ENCODE peak calls at places on chromosomes 16 and 17, in five cellular contexts. One of them, this sample, is unnamed.

GRCh38 chr17:10879110-10879509 is 41.2 kb upstream of the PIRT start:
- DNase-seq in BJ: no peak
- DNase-seq in pons: peak; percentile 72
- DNase-seq in thoracic aorta: no peak
- DNase-seq in activated T-cell treated with anti-CD3 and anti-CD28 coated beads, Interleukin-2, amount 50 U/mL, for 48 hours: no peak
- DNase-seq in this sample: no peak

GRCh38 chr16:89355036-89355435 is 135.3 kb downstream of the ANKRD11 start:
- DNase-seq in BJ: no peak
- DNase-seq in pons: no peak
- DNase-seq in thoracic aorta: no peak
- DNase-seq in activated T-cell treated with anti-CD3 and anti-CD28 coated beads, Interleukin-2, amount 50 U/mL, for 48 hours: no peak
- DNase-seq in this sample: no peak

GRCh38 chr16:460787-461186 is 35.3 kb downstream of the RAB11FIP3 start:
- DNase-seq in BJ: no peak
- DNase-seq in pons: no peak
- DNase-seq in thoracic aorta: no peak
- DNase-seq in activated T-cell treated with anti-CD3 and anti-CD28 coated beads, Interleukin-2, amount 50 U/mL, for 48 hours: no peak
- DNase-seq in this sample: no peak

GRCh38 chr17:74527756-74528155 is 3.5 kb downstream of the CD300LB start:
- DNase-seq in BJ: no peak
- DNase-seq in pons: no peak
- DNase-seq in thoracic aorta: no peak
- DNase-seq in activated T-cell treated with anti-CD3 and anti-CD28 coated beads, Interleukin-2, amount 50 U/mL, for 48 hours: no peak
- DNase-seq in this sample: no peak

GRCh38 chr16:80619824-80620223 is 79.0 kb downstream of the DYNLRB2 start:
- DNase-seq in BJ: no peak
- DNase-seq in pons: no peak
- DNase-seq in thoracic aorta: no peak
- DNase-seq in activated T-cell treated with anti-CD3 and anti-CD28 coated beads, Interleukin-2, amount 50 U/mL, for 48 hours: no peak
- DNase-seq in this sample: no peak

GRCh38 chr17:40553694-40554534 is 11.4 kb downstream of the CCR7 start:
- DNase-seq in BJ: peak; percentile 51
- DNase-seq in pons: peak; percentile 92
- DNase-seq in thoracic aorta: no peak
- DNase-seq in activated T-cell treated with anti-CD3 and anti-CD28 coated beads, Interleukin-2, amount 50 U/mL, for 48 hours: peak; percentile 62
- DNase-seq in this sample: peak; percentile 49

GRCh38 chr17:81995463-81996231 is 18.2 kb downstream of the ASPSCR1 start:
- DNase-seq in BJ: no peak
- DNase-seq in pons: no peak
- DNase-seq in thoracic aorta: no peak
- DNase-seq in activated T-cell treated with anti-CD3 and anti-CD28 coated beads, Interleukin-2, amount 50 U/mL, for 48 hours: no peak
- DNase-seq in this sample: no peak

GRCh38 chr17:83070800-83071341 is 8.5 kb upstream of the METRNL start:
- DNase-seq in BJ: no peak
- DNase-seq in pons: no peak
- DNase-seq in thoracic aorta: no peak
- DNase-seq in activated T-cell treated with anti-CD3 and anti-CD28 coated beads, Interleukin-2, amount 50 U/mL, for 48 hours: no peak
- DNase-seq in this sample: no peak

GRCh38 chr16:14369734-14370598 is 260.1 kb downstream of the PARN start:
- DNase-seq in BJ: no peak
- DNase-seq in pons: no peak
- DNase-seq in thoracic aorta: no peak
- DNase-seq in activated T-cell treated with anti-CD3 and anti-CD28 coated beads, Interleukin-2, amount 50 U/mL, for 48 hours: no peak
- DNase-seq in this sample: no peak

GRCh38 chr16:11639925-11640899 is 28.0 kb upstream of the SNN start:
- DNase-seq in BJ: peak; percentile 99
- DNase-seq in pons: peak; percentile 86
- DNase-seq in thoracic aorta: peak; percentile 67
- DNase-seq in activated T-cell treated with anti-CD3 and anti-CD28 coated beads, Interleukin-2, amount 50 U/mL, for 48 hours: no peak
- DNase-seq in this sample: no peak

GRCh38 chr16:13519871-13520270 is 400.1 kb upstream of the ERCC4 start:
- DNase-seq in BJ: no peak
- DNase-seq in pons: no peak
- DNase-seq in thoracic aorta: no peak
- DNase-seq in activated T-cell treated with anti-CD3 and anti-CD28 coated beads, Interleukin-2, amount 50 U/mL, for 48 hours: no peak
- DNase-seq in this sample: no peak

GRCh38 chr16:74682556-74682955 is 15.9 kb upstream of the RFWD3 start:
- DNase-seq in BJ: no peak
- DNase-seq in pons: no peak
- DNase-seq in thoracic aorta: no peak
- DNase-seq in activated T-cell treated with anti-CD3 and anti-CD28 coated beads, Interleukin-2, amount 50 U/mL, for 48 hours: no peak
- DNase-seq in this sample: no peak

GRCh38 chr16:85176541-85177447 is 64.5 kb upstream of the CIBAR2 start:
- DNase-seq in BJ: no peak
- DNase-seq in pons: no peak
- DNase-seq in thoracic aorta: no peak
- DNase-seq in activated T-cell treated with anti-CD3 and anti-CD28 coated beads, Interleukin-2, amount 50 U/mL, for 48 hours: no peak
- DNase-seq in this sample: no peak

GRCh38 chr17:73304438-73304837 is 7.4 kb downstream of the CDC42EP4 start:
- DNase-seq in BJ: no peak
- DNase-seq in pons: no peak
- DNase-seq in thoracic aorta: no peak
- DNase-seq in activated T-cell treated with anti-CD3 and anti-CD28 coated beads, Interleukin-2, amount 50 U/mL, for 48 hours: no peak
- DNase-seq in this sample: no peak

GRCh38 chr16:83720213-83720612 is 87.6 kb upstream of the HSBP1 start:
- DNase-seq in BJ: no peak
- DNase-seq in pons: no peak
- DNase-seq in thoracic aorta: no peak
- DNase-seq in activated T-cell treated with anti-CD3 and anti-CD28 coated beads, Interleukin-2, amount 50 U/mL, for 48 hours: no peak
- DNase-seq in this sample: no peak

GRCh38 chr16:73956592-73957495 is 339.8 kb upstream of the PSMD7 start:
- DNase-seq in BJ: peak; percentile 9
- DNase-seq in pons: peak; percentile 59
- DNase-seq in thoracic aorta: no peak
- DNase-seq in activated T-cell treated with anti-CD3 and anti-CD28 coated beads, Interleukin-2, amount 50 U/mL, for 48 hours: peak; percentile 45
- DNase-seq in this sample: peak; percentile 48

GRCh38 chr16:68091604-68092261 is 6.6 kb downstream of the NFATC3 start:
- DNase-seq in BJ: peak; percentile 31
- DNase-seq in pons: no peak
- DNase-seq in thoracic aorta: no peak
- DNase-seq in activated T-cell treated with anti-CD3 and anti-CD28 coated beads, Interleukin-2, amount 50 U/mL, for 48 hours: no peak
- DNase-seq in this sample: no peak

GRCh38 chr16:4347010-4347409 is 4.1 kb downstream of the PAM16 start:
- DNase-seq in BJ: no peak
- DNase-seq in pons: no peak
- DNase-seq in thoracic aorta: no peak
- DNase-seq in activated T-cell treated with anti-CD3 and anti-CD28 coated beads, Interleukin-2, amount 50 U/mL, for 48 hours: no peak
- DNase-seq in this sample: no peak

GRCh38 chr16:29012913-29013641 is 28.2 kb downstream of the LAT start:
- DNase-seq in BJ: no peak
- DNase-seq in pons: no peak
- DNase-seq in thoracic aorta: no peak
- DNase-seq in activated T-cell treated with anti-CD3 and anti-CD28 coated beads, Interleukin-2, amount 50 U/mL, for 48 hours: no peak
- DNase-seq in this sample: no peak

GRCh38 chr16:55929184-55929583 is 54.0 kb upstream of the CES5A start:
- DNase-seq in BJ: no peak
- DNase-seq in pons: no peak
- DNase-seq in thoracic aorta: no peak
- DNase-seq in activated T-cell treated with anti-CD3 and anti-CD28 coated beads, Interleukin-2, amount 50 U/mL, for 48 hours: no peak
- DNase-seq in this sample: no peak

GRCh38 chr17:6374271-6374691 is 60.6 kb downstream of the AIPL1 start:
- DNase-seq in BJ: no peak
- DNase-seq in pons: no peak
- DNase-seq in thoracic aorta: no peak
- DNase-seq in activated T-cell treated with anti-CD3 and anti-CD28 coated beads, Interleukin-2, amount 50 U/mL, for 48 hours: peak; percentile 28
- DNase-seq in this sample: no peak

GRCh38 chr17:80361495-80362220 is 53.3 kb upstream of the ENDOV start:
- DNase-seq in BJ: no peak
- DNase-seq in pons: no peak
- DNase-seq in thoracic aorta: no peak
- DNase-seq in activated T-cell treated with anti-CD3 and anti-CD28 coated beads, Interleukin-2, amount 50 U/mL, for 48 hours: peak; percentile 56
- DNase-seq in this sample: peak; percentile 24

GRCh38 chr17:70169707-70170597 is 620 bp downstream of the KCNJ2 start:
- DNase-seq in BJ: no peak
- DNase-seq in pons: peak; percentile 63
- DNase-seq in thoracic aorta: no peak
- DNase-seq in activated T-cell treated with anti-CD3 and anti-CD28 coated beads, Interleukin-2, amount 50 U/mL, for 48 hours: peak; percentile 13
- DNase-seq in this sample: no peak